ENCODE peak calls at places on chromosomes 4 and X, in eight cellular contexts. H is stimulated activated CD4-positive, alpha-beta T cell treated with anti-CD3 and anti-CD28 coated beads, Interleukin-15, amount 100 ng/mL, for 1 hour; T is body of pancreas; L is NAMALWA; D is T47D; Q is HFFc6; U is NCI-H82; J is stimulated activated CD8-positive, alpha-beta memory T cell treated with anti-CD3 and anti-CD28 coated beads, Interleukin-15, amount 100 ng/mL, for 4 hours. B is an unnamed sample.

GRCh38 chr4:530017-530781 is 31.2 kb downstream of the PIGG start:
- DNase-seq in J (no peak), D (no peak), Q (no peak), U (no peak), T (no peak), L (no peak), H (no peak), B (peak; percentile 30)

GRCh38 chr4:15167743-15168142 is 165.5 kb downstream of the CPEB2 start:
- DNase-seq in Q (no peak), T (no peak), J (no peak), U (no peak), D (no peak), L (no peak), H (no peak), B (no peak)

GRCh38 chr4:111689214-111689613 is 456.0 kb upstream of the FAM241A start:
- DNase-seq in T (peak; percentile 60), U (no peak), H (no peak), Q (peak; percentile 49), J (no peak), L (no peak), D (peak; percentile 49), B (no peak)

GRCh38 chrX:17374619-17375360 is at the start of gene NHS:
- DNase-seq in H (no peak), Q (peak; percentile 60), T (peak; percentile 32), U (peak; percentile 83), L (no peak), J (no peak), D (peak; percentile 57), B (no peak)

GRCh38 chr4:16609170-16609758 is 289.2 kb downstream of the LDB2 start:
- DNase-seq in H (no peak), U (peak; percentile 87), J (no peak), Q (no peak), L (no peak), T (no peak), D (no peak), B (no peak)

GRCh38 chr4:8759987-8760386 is 111.7 kb downstream of the HMX1 start:
- DNase-seq in L (no peak), J (no peak), H (no peak), D (no peak), U (no peak), Q (no peak), T (no peak), B (peak; percentile 57)

GRCh38 chr4:118557298-118557851 is 127.8 kb upstream of the METTL14 start:
- DNase-seq in H (no peak), D (peak; percentile 52), Q (peak; percentile 73), L (no peak), J (no peak), T (no peak), U (no peak), B (no peak)

GRCh38 chr4:185771696-185772390 is 40.2 kb downstream of the SORBS2 start:
- DNase-seq in D (no peak), T (no peak), Q (no peak), H (no peak), L (no peak), J (no peak), U (no peak), B (no peak)

GRCh38 chr4:15665738-15666365 is 10.7 kb upstream of the FBXL5 start:
- DNase-seq in T (no peak), H (no peak), L (no peak), J (no peak), Q (no peak), U (no peak), D (no peak), B (no peak)

GRCh38 chr4:110175634-110176033 is 22.8 kb downstream of the ELOVL6 start:
- DNase-seq in J (no peak), D (no peak), L (no peak), T (no peak), H (no peak), Q (peak; percentile 23), U (no peak), B (no peak)

GRCh38 chr4:27084685-27085356 is 224.2 kb downstream of the STIM2 start:
- DNase-seq in L (no peak), Q (no peak), T (no peak), U (peak; percentile 68), J (no peak), D (no peak), H (no peak), B (no peak)

GRCh38 chrX:9352683-9353430 is 112.0 kb upstream of the TBL1X start:
- DNase-seq in J (no peak), T (no peak), L (peak; percentile 35), Q (peak; percentile 37), U (no peak), D (no peak), H (no peak), B (no peak)

GRCh38 chrX:55142919-55143310 is 54.1 kb downstream of the PAGE2 start:
- DNase-seq in Q (no peak), J (no peak), T (no peak), U (no peak), H (no peak), D (no peak), L (no peak), B (no peak)

GRCh38 chrX:3697701-3698279 is 15.7 kb downstream of the PRKX start:
- DNase-seq in U (no peak), L (no peak), D (no peak), T (peak; percentile 53), J (no peak), Q (no peak), H (no peak), B (no peak)

GRCh38 chrX:119238557-119238956 is 2.5 kb downstream of the PGRMC1 start:
- DNase-seq in Q (peak; percentile 52), H (no peak), D (no peak), L (no peak), J (no peak), U (no peak), T (no peak), B (no peak)

GRCh38 chrX:1537031-1537715 is at the start of gene P2RY8:
- DNase-seq in U (no peak), L (peak; percentile 88), T (peak; percentile 56), Q (no peak), D (peak; percentile 74), J (peak; percentile 54), H (peak; percentile 51), B (peak; percentile 88)

GRCh38 chr4:138788857-138789256 is 226.7 kb upstream of the NOCT start:
- DNase-seq in Q (no peak), L (no peak), J (no peak), D (no peak), U (no peak), H (no peak), T (no peak), B (no peak)

GRCh38 chrX:150972450-150972849 is 10.7 kb upstream of the HMGB3 start:
- DNase-seq in U (no peak), D (no peak), L (no peak), Q (no peak), T (no peak), J (no peak), H (no peak), B (no peak)

GRCh38 chrX:139750390-139750789 is 42.4 kb upstream of the MCF2 start:
- DNase-seq in D (no peak), T (no peak), L (no peak), H (no peak), U (no peak), Q (no peak), J (no peak), B (no peak)

GRCh38 chr4:141711211-141711610 is 74.8 kb downstream of the IL15 start:
- DNase-seq in H (no peak), J (no peak), T (no peak), L (peak; percentile 21), Q (peak; percentile 21), D (peak; percentile 20), U (peak; percentile 15), B (no peak)

GRCh38 chr4:5638316-5638715 is 70.0 kb downstream of the EVC2 start:
- DNase-seq in L (no peak), Q (peak; percentile 91), T (no peak), J (no peak), U (no peak), H (no peak), D (no peak), B (no peak)